ENCODE peak calls at places on chromosomes 2 and 18, in seven cellular contexts. H is HepG2, A is prostate gland, U is HCT116, R is Panc1, Y is sigmoid colon, E is transverse colon. S is an unnamed sample.

GRCh38 chr2:45170976-45171514 is 161.8 kb upstream of the SIX2 start:
- DNase-seq in E (no peak), Y (no peak), A (no peak), R (no peak), U (no peak), H (no peak), S (no peak)

GRCh38 chr18:64100136-64100922 is 48.6 kb downstream of the LINC00305 start:
- DNase-seq in R (no peak), H (no peak), Y (no peak), A (no peak), U (no peak), E (no peak), S (no peak)

GRCh38 chr2:127641846-127642510 is 4.0 kb upstream of the GPR17 start:
- DNase-seq in A (no peak), Y (no peak), H (no peak), U (no peak), R (no peak), E (no peak), S (no peak)

GRCh38 chr2:64143154-64144056 is 815 bp downstream of the PELI1 start:
- DNase-seq in U (no peak), E (no peak), A (peak; percentile 25), Y (peak; percentile 66), H (peak; percentile 21), R (no peak), S (no peak)

GRCh38 chr18:51803029-51803428 is 537.0 kb upstream of the DCC start:
- DNase-seq in U (no peak), Y (no peak), A (no peak), H (no peak), E (no peak), R (no peak), S (no peak)

GRCh38 chr2:152301131-152301530 is 33.8 kb upstream of the FMNL2 start:
- DNase-seq in Y (no peak), R (no peak), H (no peak), U (no peak), A (no peak), E (no peak), S (no peak)

GRCh38 chr18:33596178-33596854 is 18.3 kb downstream of the ASXL3 start:
- DNase-seq in Y (no peak), R (peak; percentile 79), E (no peak), A (no peak), U (no peak), H (no peak), S (no peak)

GRCh38 chr2:240468300-240469238 is 33.1 kb downstream of the GPC1 start:
- DNase-seq in Y (peak; percentile 57), A (peak; percentile 2), R (no peak), E (peak; percentile 4), U (no peak), H (no peak), S (no peak)

GRCh38 chr2:165524720-165525119 is 55.2 kb downstream of the CSRNP3 start:
- DNase-seq in H (no peak), Y (no peak), R (no peak), A (no peak), U (no peak), E (no peak), S (no peak)

GRCh38 chr2:206276169-206276927 is 1.9 kb downstream of the ZDBF2 start:
- DNase-seq in U (no peak), Y (no peak), A (no peak), E (no peak), R (no peak), H (no peak), S (no peak)

GRCh38 chr2:148813603-148814065 is 61.4 kb upstream of the KIF5C start:
- DNase-seq in A (no peak), U (no peak), E (peak; percentile 25), H (no peak), R (no peak), Y (no peak), S (no peak)

GRCh38 chr2:197200056-197200455 is 110.5 kb downstream of the ANKRD44 start:
- DNase-seq in H (no peak), E (no peak), Y (no peak), A (no peak), R (no peak), U (no peak), S (no peak)

DNA sequence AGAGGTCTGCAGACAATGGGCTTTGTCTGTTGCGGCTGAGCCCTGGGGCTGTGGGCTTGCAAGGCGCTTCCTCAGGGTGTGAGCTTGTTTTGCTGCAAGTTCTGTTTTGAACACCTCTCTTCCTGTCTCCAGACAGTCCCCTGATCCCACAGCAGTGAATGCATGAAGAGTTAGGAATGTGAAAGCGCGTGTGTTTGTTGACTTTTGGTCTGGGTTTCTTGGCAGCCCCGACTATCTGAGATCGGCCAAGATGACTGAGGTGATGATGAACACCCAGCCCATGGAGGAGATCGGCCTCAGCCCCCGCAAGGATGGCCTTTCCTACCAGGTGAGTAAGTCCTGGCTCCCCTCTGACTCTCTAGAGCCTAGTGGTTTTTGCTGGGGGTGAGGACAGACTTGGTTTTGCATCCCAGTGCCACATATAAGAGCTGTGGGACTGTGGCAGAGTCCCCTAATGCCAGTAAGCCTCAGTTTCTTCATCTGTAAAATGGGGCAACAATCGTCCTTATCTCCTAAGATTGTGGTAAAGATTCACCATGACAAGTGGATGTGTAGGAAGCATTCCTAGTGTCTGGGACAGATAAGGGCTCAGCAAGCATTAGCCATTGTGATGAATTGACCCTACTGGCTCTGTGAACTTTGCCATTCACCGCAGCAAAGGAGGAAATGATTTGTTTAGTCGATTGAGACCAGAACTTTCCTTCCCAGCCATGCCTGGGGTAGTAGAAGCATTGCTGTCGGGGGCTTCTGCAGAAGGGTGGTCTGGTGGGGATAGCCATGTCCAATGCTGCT is 3.0 kb downstream of the LBH start:
- DNase-seq in R (no peak), E (peak; percentile 30), U (no peak), Y (peak; percentile 77), A (peak; percentile 72), H (peak; percentile 12), S (peak; percentile 58)
- H3K36me3 ChIP-seq in R (no peaks in the 10 kb centered on the region), E (no peaks in the 10 kb centered on the region), U (no peaks in the 10 kb centered on the region), Y (no peaks in the 10 kb centered on the region), A (no peaks in the 10 kb centered on the region), H (no peaks in the 10 kb centered on the region), S (peaks cover 3% of the 10 kb centered on the region)

GRCh38 chr18:77208969-77209368 is 40.7 kb upstream of the GALR1 start:
- DNase-seq in A (no peak), U (no peak), E (peak; percentile 57), R (no peak), H (no peak), Y (peak; percentile 76), S (no peak)

GRCh38 chr18:77205769-77206168 is 43.9 kb upstream of the GALR1 start:
- DNase-seq in U (no peak), E (no peak), Y (no peak), A (no peak), H (no peak), R (no peak), S (no peak)

GRCh38 chr18:77207540-77207939 is 42.1 kb upstream of the GALR1 start:
- DNase-seq in E (peak; percentile 32), R (no peak), U (peak; percentile 51), Y (peak; percentile 87), H (peak; percentile 42), A (no peak), S (peak; percentile 85)

GRCh38 chr18:77209587-77209986 is 40.1 kb upstream of the GALR1 start:
- DNase-seq in E (no peak), Y (no peak), R (no peak), H (no peak), A (no peak), U (no peak), S (no peak)

DNA sequence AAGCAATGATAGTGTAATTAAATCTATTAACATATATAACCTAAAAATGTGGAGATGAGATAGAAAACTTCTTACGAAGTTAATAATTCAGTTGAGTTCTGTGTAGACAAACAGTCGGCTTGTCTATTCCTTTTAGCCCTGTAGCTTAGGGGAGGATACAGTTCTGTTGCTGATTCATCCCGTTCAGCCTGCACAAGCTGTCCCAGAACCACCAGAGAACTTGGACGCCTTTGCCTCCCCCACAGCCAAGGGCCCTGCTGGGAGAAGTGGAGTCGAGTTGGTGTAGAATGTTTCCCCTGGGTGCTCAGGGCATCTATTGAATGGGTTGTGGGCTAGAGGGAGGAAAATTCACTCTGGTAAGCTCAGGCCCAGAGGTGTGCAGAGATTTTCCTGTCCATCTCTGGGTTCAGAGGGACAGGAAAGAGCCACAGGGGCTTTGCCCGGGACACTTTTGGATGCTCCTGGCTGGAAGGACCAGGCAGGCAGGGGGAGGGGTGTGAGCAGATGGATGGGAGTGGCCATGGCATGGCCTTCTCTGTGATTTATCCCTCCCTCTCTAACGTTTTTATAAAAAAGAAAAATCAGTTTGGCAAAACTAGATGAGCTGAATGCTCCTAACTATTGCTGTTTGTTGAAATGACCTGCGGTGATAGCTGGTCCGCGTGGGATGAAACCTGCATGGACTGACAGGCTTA is 42.8 kb upstream of the GALR1 start:
- DNase-seq in E (no peak), Y (peak; percentile 86), A (no peak), U (no peak), R (no peak), H (no peak), S (peak; percentile 75)
- TF ChIP-seq POLR2AphosphoS5 in E (no peak), Y (peak; percentile 4), A (no peak), U (no peak), R (no peak), H (no peak), S (no peak)

GRCh38 chr2:25292408-25292807 is 49.3 kb downstream of the DNMT3A start:
- DNase-seq in Y (no peak), H (no peak), A (no peak), U (no peak), E (no peak), R (no peak), S (no peak)
- H3K36me3 ChIP-seq in Y (no peaks in the 10 kb centered on the region), H (no peaks in the 10 kb centered on the region), A (no peaks in the 10 kb centered on the region), U (no peaks in the 10 kb centered on the region), E (no peaks in the 10 kb centered on the region), R (no peaks in the 10 kb centered on the region), S (no peaks in the 10 kb centered on the region)

GRCh38 chr2:173119944-173120343 is 44.3 kb downstream of the MAP3K20 start:
- DNase-seq in E (no peak), A (no peak), U (no peak), Y (no peak), R (no peak), H (no peak), S (no peak)

GRCh38 chr2:173117678-173118077 is 42.0 kb downstream of the MAP3K20 start:
- DNase-seq in A (no peak), E (no peak), R (no peak), U (no peak), H (no peak), Y (no peak), S (no peak)

GRCh38 chr2:173118385-173118784 is 42.7 kb downstream of the MAP3K20 start:
- DNase-seq in R (no peak), E (no peak), U (no peak), Y (no peak), H (no peak), A (no peak), S (no peak)

GRCh38 chr2:173122936-173123335 is 47.3 kb downstream of the MAP3K20 start:
- DNase-seq in R (no peak), U (no peak), Y (no peak), H (no peak), A (no peak), E (no peak), S (no peak)

DNA sequence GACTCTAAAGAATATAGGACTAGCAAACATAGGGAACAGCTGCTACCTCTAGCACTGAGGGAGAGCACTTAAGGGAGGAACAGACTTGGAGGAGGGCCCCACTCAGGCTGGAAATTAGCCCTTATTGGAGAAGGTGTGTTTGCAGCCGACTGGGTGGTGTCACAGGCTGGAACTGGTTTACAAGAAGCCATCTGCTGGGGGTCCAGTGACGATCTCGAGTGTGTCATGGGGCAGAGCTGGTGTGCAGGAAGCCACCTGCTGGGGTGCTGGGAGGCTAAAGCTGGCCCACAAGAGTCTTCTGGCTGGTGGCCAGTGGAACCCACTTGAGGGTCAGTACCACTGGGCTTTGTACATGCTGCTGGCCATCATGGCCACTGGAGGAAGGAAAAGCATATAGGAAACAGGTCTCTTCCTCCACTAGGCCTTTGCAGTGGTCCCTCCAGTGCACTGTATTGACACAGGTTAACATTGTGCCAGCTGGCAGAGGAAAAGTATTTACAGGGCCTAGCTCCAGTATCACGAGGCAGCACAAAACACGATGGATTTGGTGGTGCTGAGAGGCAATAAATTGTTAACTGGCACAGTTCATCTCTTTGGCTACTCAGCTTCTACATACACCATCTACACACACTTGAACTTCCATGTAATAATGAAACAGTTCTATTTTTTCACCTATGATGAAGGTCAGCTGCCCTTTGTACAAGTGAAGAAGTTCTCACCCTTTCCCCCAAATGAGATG is 43.6 kb downstream of the MAP3K20 start:
- DNase-seq in U (no peak), Y (peak; percentile 86), H (no peak), E (peak; percentile 22), R (no peak), A (peak; percentile 46), S (peak; percentile 67)
- TF ChIP-seq POLR2AphosphoS5 in U (no peak), Y (peak; percentile 60), H (no peak), E (peak; percentile 26), R (no peak), A (peak; percentile 63), S (peak; percentile 30)